ENCODE peak calls at places on chromosomes 2 and 18, in seven cellular contexts. Z is uterus, P is right lobe of liver, V is progenitor cell of endocrine pancreas, I is stomach, E is colonic mucosa, K is lung. G is an unnamed sample.

GRCh38 chr2:216215991-216216390 is 106.8 kb downstream of the XRCC5 start:
- DNase-seq in Z (no peak), P (no peak), V (no peak), I (no peak), E (no peak), K (no peak), G (no peak)

GRCh38 chr18:63273170-63273925 is 46.2 kb downstream of the BCL2 start:
- DNase-seq in Z (no peak), P (no peak), V (no peak), I (no peak), E (no peak), K (no peak), G (no peak)

GRCh38 chr2:46800625-46801024 is 115.0 kb downstream of the MCFD2 start:
- DNase-seq in Z (no peak), P (no peak), V (no peak), I (no peak), E (no peak), K (peak), G (peak)

GRCh38 chr2:232008907-232009638 is 47.6 kb downstream of the DIS3L2 start:
- DNase-seq in Z (no peak), P (no peak), V (no peak), I (no peak), E (no peak), K (no peak), G (no peak)

GRCh38 chr2:31666878-31667277 is 86.1 kb upstream of the SRD5A2 start:
- DNase-seq in Z (no peak), P (peak), V (no peak), I (no peak), E (no peak), K (no peak), G (no peak)

GRCh38 chr2:1900736-1901135 is 156.4 kb upstream of the PXDN start:
- DNase-seq in Z (no peak), P (no peak), V (no peak), I (no peak), E (no peak), K (no peak), G (no peak)

GRCh38 chr2:7639476-7639875 is 722.3 kb downstream of the RNF144A start:
- DNase-seq in Z (no peak), P (no peak), V (no peak), I (peak), E (peak), K (peak), G (no peak)

GRCh38 chr2:207139551-207139950 is 26.2 kb downstream of the KLF7 start:
- DNase-seq in Z (no peak), P (no peak), V (no peak), I (no peak), E (no peak), K (no peak), G (no peak)

GRCh38 chr2:21422724-21423522 is 299.2 kb downstream of the TDRD15 start:
- DNase-seq in Z (no peak), P (peak), V (no peak), I (no peak), E (no peak), K (no peak), G (no peak)

GRCh38 chr18:74951165-74951760 is 257.7 kb downstream of the PTGR3 start:
- DNase-seq in Z (no peak), P (no peak), V (no peak), I (peak), E (peak), K (peak), G (peak)

GRCh38 chr2:225120175-225120574 is 77.9 kb upstream of the DOCK10 start:
- DNase-seq in Z (no peak), P (no peak), V (no peak), I (no peak), E (no peak), K (no peak), G (no peak)

GRCh38 chr18:908631-909621 is 4.3 kb downstream of the ADCYAP1 start:
- DNase-seq in Z (no peak), P (no peak), V (no peak), I (no peak), E (no peak), K (no peak), G (no peak)

GRCh38 chr2:223860809-223861738 is 23.7 kb upstream of the AP1S3 start:
- DNase-seq in Z (no peak), P (no peak), V (peak), I (peak), E (peak), K (no peak), G (no peak)

GRCh38 chr2:42844901-42845685 is 52.7 kb upstream of the HAAO start:
- DNase-seq in Z (peak), P (no peak), V (no peak), I (no peak), E (peak), K (no peak), G (no peak)

GRCh38 chr2:38671303-38671702 is 5.4 kb downstream of the GALM start:
- DNase-seq in Z (no peak), P (no peak), V (no peak), I (no peak), E (no peak), K (no peak), G (no peak)

GRCh38 chr18:33205777-33206176 is 234.7 kb downstream of the CCDC178 start:
- DNase-seq in Z (no peak), P (no peak), V (no peak), I (no peak), E (no peak), K (no peak), G (no peak)

GRCh38 chr2:209468796-209469325 is 45.0 kb downstream of the MAP2 start:
- DNase-seq in Z (no peak), P (no peak), V (no peak), I (no peak), E (no peak), K (no peak), G (no peak)

GRCh38 chr2:130354135-130354420 is 1.8 kb upstream of the PTPN18 start:
- DNase-seq in Z (no peak), P (no peak), V (no peak), I (no peak), E (no peak), K (no peak), G (no peak)

GRCh38 chr2:24898122-24899109 is 21.6 kb downstream of the ADCY3 start:
- DNase-seq in Z (no peak), P (no peak), V (no peak), I (no peak), E (no peak), K (no peak), G (no peak)

GRCh38 chr18:11034816-11035215 is 114.6 kb downstream of the PIEZO2 start:
- DNase-seq in Z (no peak), P (no peak), V (no peak), I (no peak), E (no peak), K (no peak), G (no peak)

GRCh38 chr2:43013821-43014345 is 212.5 kb downstream of the ZFP36L2 start:
- DNase-seq in Z (no peak), P (no peak), V (no peak), I (no peak), E (peak), K (no peak), G (no peak)

GRCh38 chr2:24926602-24927252 is 6.7 kb upstream of the ADCY3 start:
- DNase-seq in Z (peak), P (no peak), V (no peak), I (peak), E (peak), K (peak), G (no peak)

GRCh38 chr2:218369374-218369773 is 12.7 kb upstream of the SLC11A1 start:
- DNase-seq in Z (no peak), P (no peak), V (no peak), I (no peak), E (no peak), K (no peak), G (no peak)

GRCh38 chr2:24435391-24436316 is 55.4 kb upstream of the NCOA1 start:
- DNase-seq in Z (peak), P (no peak), V (no peak), I (peak), E (peak), K (peak), G (no peak)

GRCh38 chr2:64942693-64943092 is 46.5 kb upstream of the SLC1A4 start:
- DNase-seq in Z (no peak), P (no peak), V (no peak), I (no peak), E (no peak), K (no peak), G (no peak)

GRCh38 chr2:197666277-197666676 is 9.1 kb downstream of the RFTN2 start:
- DNase-seq in Z (no peak), P (no peak), V (no peak), I (no peak), E (no peak), K (no peak), G (no peak)

GRCh38 chr2:111972955-111973565 is 74.7 kb downstream of the MERTK start:
- DNase-seq in Z (no peak), P (no peak), V (no peak), I (peak), E (peak), K (no peak), G (peak)

GRCh38 chr2:230777681-230778080 is 65.0 kb downstream of the CAB39 start:
- DNase-seq in Z (no peak), P (no peak), V (no peak), I (no peak), E (no peak), K (no peak), G (no peak)

DNA sequence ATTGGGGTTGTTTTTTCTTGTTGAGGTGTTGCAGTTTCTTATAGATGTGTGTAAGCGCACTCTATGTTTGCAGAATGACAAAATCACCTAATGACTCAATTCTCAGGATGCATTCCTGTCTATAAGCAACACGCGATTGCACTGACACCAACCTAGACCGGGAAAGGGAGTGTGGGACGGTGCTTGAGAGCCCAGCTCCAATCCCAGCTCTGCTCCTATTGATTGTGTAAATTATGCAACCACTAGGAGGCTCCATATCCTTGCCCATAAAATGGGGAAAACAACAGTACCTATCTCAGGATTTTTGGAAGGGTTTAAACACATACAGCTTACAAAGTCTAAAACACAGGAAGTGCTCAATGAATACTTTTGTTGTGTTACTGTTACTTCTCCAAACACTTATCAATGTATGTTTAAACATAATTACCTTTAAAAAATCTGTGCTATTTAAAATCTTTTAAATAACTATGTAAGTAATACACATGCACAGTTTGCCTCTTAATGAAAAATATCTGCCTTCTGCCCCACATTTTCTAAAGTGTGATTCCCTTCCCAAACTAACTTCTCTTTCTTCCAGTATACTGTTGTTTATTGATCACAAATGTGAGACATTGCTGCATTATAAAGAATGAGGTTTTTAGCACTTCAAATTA is 132.5 kb downstream of the SPHKAP start:
- DNase-seq in Z (no peak), P (no peak), V (peak), I (peak), E (peak), K (peak), G (no peak)
- TF ChIP-seq CTCF in Z (no peak), P (peak), V (peak), I (no peak), E (no peak), K (peak), G (peak)

GRCh38 chr2:105889046-105889445 is 144.3 kb downstream of the NCK2 start:
- DNase-seq in Z (no peak), P (no peak), V (no peak), I (no peak), E (no peak), K (no peak), G (no peak)

GRCh38 chr2:105887246-105887645 is 142.5 kb downstream of the NCK2 start:
- DNase-seq in Z (no peak), P (no peak), V (no peak), I (no peak), E (no peak), K (no peak), G (no peak)

GRCh38 chr2:105890856-105891255 is 146.1 kb downstream of the NCK2 start:
- DNase-seq in Z (no peak), P (no peak), V (no peak), I (no peak), E (no peak), K (no peak), G (no peak)

GRCh38 chr2:105886680-105887079 is 142.0 kb downstream of the NCK2 start:
- DNase-seq in Z (no peak), P (no peak), V (no peak), I (no peak), E (no peak), K (no peak), G (no peak)

DNA sequence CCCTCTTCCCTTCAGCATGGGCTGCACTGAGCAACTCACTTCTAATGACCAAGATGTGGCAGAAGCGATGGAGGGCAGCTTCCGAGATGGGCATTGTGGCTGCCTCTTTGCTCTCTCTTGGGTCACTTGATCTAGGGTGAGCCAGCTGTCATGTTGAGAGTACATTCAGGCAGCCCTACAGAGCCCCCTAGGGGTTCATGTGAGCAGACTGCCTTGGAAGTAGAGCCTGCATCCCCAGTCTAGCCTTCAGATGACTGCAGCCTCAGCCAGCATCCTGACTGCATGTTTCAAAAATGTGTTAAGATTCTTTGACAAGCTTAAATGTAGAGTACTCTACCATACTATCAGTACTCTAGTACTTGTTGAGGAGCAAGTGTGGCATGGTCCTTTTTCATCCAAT is 143.9 kb downstream of the NCK2 start:
- DNase-seq in Z (no peak), P (no peak), V (no peak), I (no peak), E (no peak), K (no peak), G (no peak)
- TF ChIP-seq CTCF in Z (no peak), P (no peak), V (no peak), I (no peak), E (no peak), K (no peak), G (no peak)

DNA sequence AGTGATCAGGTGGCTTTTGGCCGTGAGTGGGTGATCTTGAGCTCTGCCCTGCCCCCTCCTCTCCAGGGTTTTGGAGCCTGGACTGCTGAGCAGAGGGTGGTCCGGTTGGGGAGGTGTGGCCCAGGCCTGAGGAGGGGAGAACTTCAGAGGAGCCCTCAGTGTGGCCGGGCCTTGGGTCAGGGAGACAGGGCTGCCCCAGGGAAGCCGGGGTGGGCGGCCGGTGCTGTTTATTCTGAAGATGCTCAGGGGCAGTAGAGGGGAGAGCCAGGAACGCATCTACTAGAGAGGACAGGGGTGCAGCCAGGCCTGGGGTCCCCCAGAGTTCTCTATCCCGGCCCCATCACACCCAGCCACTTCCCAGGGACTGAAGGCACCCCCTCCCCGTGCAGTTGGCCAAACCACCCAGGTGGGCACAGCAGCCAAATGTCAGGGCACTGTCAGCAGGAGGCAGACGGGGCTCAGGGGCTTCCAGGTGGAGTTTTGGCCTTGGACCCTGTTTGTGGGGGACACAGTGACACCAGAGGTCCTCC is 971 bp downstream of the ERFE start:
- DNase-seq in Z (no peak), P (no peak), V (no peak), I (no peak), E (no peak), K (no peak), G (no peak)
- TF ChIP-seq CTCF in Z (no peak), P (no peak), V (no peak), I (no peak), E (no peak), K (no peak), G (no peak)

DNA sequence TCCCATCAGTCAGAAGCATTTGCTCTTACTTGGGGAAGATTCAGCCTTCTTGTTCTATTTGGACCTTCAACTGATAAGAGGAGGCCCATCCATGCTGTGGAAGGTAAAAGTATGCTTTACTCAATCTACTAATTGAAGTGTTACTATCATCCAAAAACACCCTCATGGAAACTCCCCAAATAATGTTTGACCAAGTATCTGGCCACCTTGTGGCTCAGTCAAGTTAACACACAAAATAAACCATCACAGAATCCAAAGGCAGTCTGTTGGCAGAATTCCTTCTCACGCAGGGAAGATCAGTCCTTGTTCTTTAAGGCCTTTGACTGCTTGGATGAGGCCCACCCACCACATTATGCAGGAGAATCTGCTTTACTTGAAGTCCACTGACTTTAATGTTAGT is 531.2 kb upstream of the SMIM21 start:
- DNase-seq in Z (no peak), P (no peak), V (no peak), I (no peak), E (no peak), K (no peak), G (no peak)
- TF ChIP-seq CTCF in Z (no peak), P (no peak), V (no peak), I (no peak), E (no peak), K (no peak), G (no peak)

GRCh38 chr2:150156940-150157339 is 330.5 kb downstream of the RND3 start:
- DNase-seq in Z (no peak), P (no peak), V (no peak), I (no peak), E (no peak), K (no peak), G (no peak)

GRCh38 chr2:150159300-150159699 is 328.2 kb downstream of the RND3 start:
- DNase-seq in Z (no peak), P (no peak), V (no peak), I (no peak), E (no peak), K (no peak), G (no peak)

GRCh38 chr2:150154308-150154797 is 333.1 kb downstream of the RND3 start:
- DNase-seq in Z (no peak), P (no peak), V (no peak), I (no peak), E (no peak), K (no peak), G (no peak)

GRCh38 chr2:150153646-150154307 is 333.7 kb downstream of the RND3 start:
- DNase-seq in Z (no peak), P (no peak), V (no peak), I (no peak), E (no peak), K (no peak), G (no peak)

GRCh38 chr2:150156415-150156814 is 331.1 kb downstream of the RND3 start:
- DNase-seq in Z (no peak), P (no peak), V (no peak), I (no peak), E (no peak), K (no peak), G (no peak)
- TF ChIP-seq CTCF in Z (no peak), P (no peak), V (no peak), I (no peak), E (no peak), K (no peak), G (no peak)

G was measured in GM10248.